ENCODE peak calls at places on chromosomes 3 and 15, in nine cellular contexts. V is GM04503; I is GM03348; O is dermis blood vessel endothelial cell; C is uterus; T is CD4-positive, CD25-positive, alpha-beta regulatory T cell; E is PC-9; L is activated CD8-positive, alpha-beta memory T cell treated with anti-CD3 and anti-CD28 coated beads for 4 hours; Z is KG1. N is an unnamed sample.

GRCh38 chr15:71186971-71187960 is 72.0 kb downstream of the THSD4 start:
- DNase-seq in V (no peak), I (no peak), O (no peak), C (no peak), T (no peak), E (no peak), L (no peak), Z (no peak), N (no peak)

GRCh38 chr3:23594066-23594465 is 211.7 kb upstream of the UBE2E1 start:
- DNase-seq in V (no peak), I (no peak), O (no peak), C (no peak), T (no peak), E (no peak), L (no peak), Z (no peak), N (no peak)

GRCh38 chr3:152400912-152401311 is 132.2 kb downstream of the MBNL1 start:
- DNase-seq in V (peak), I (peak), O (no peak), C (no peak), T (no peak), E (no peak), L (no peak), Z (no peak), N (no peak)

GRCh38 chr3:151035072-151035471 is 50.4 kb upstream of the MED12L start:
- DNase-seq in V (no peak), I (no peak), O (no peak), C (no peak), T (no peak), E (peak), L (no peak), Z (no peak), N (peak)

GRCh38 chr3:193869221-193870201 is 266.4 kb upstream of the HES1 start:
- DNase-seq in V (no peak), I (no peak), O (peak), C (no peak), T (peak), E (peak), L (no peak), Z (peak), N (peak)

GRCh38 chr15:78329625-78330024 is 10.5 kb upstream of the CRABP1 start:
- DNase-seq in V (no peak), I (no peak), O (peak), C (no peak), T (no peak), E (peak), L (no peak), Z (no peak), N (no peak)

GRCh38 chr3:138180375-138181029 is 5.8 kb upstream of the DBR1 start:
- DNase-seq in V (no peak), I (peak), O (peak), C (no peak), T (peak), E (no peak), L (no peak), Z (peak), N (peak)

GRCh38 chr15:70855764-70856163 is 1.8 kb upstream of the LARP6 start:
- DNase-seq in V (no peak), I (no peak), O (no peak), C (no peak), T (no peak), E (no peak), L (no peak), Z (no peak), N (no peak)

GRCh38 chr3:102265720-102266119 is 169.1 kb upstream of the ZPLD1 start:
- DNase-seq in V (no peak), I (no peak), O (no peak), C (no peak), T (no peak), E (no peak), L (no peak), Z (no peak), N (no peak)

GRCh38 chr15:80208758-80209734 is 43.0 kb downstream of the CTXND1 start:
- DNase-seq in V (no peak), I (no peak), O (no peak), C (no peak), T (no peak), E (no peak), L (no peak), Z (no peak), N (no peak)

GRCh38 chr15:45641374-45641778 is 6.5 kb downstream of the SQOR start:
- DNase-seq in V (peak), I (peak), O (peak), C (peak), T (no peak), E (peak), L (no peak), Z (no peak), N (no peak)

GRCh38 chr15:100284191-100284590 is 57.6 kb downstream of the ADAMTS17 start:
- DNase-seq in V (no peak), I (no peak), O (no peak), C (no peak), T (no peak), E (peak), L (no peak), Z (no peak), N (no peak)

GRCh38 chr3:50324351-50325144 is 2.0 kb upstream of the HYAL2 start:
- DNase-seq in V (no peak), I (peak), O (peak), C (peak), T (peak), E (peak), L (no peak), Z (peak), N (peak)

GRCh38 chr15:67820992-67821783 is 4.1 kb upstream of the SKOR1 start:
- DNase-seq in V (no peak), I (peak), O (peak), C (no peak), T (no peak), E (no peak), L (no peak), Z (no peak), N (no peak)

GRCh38 chr3:64884574-64884973 is 196.8 kb upstream of the ADAMTS9 start:
- DNase-seq in V (no peak), I (no peak), O (no peak), C (peak), T (no peak), E (no peak), L (no peak), Z (no peak), N (no peak)

GRCh38 chr15:100899601-100900000 is 19.6 kb upstream of the LRRK1 start:
- DNase-seq in V (no peak), I (no peak), O (peak), C (no peak), T (no peak), E (no peak), L (no peak), Z (no peak), N (no peak)

GRCh38 chr3:19526071-19526470 is 377.8 kb downstream of the KCNH8 start:
- DNase-seq in V (no peak), I (no peak), O (no peak), C (no peak), T (no peak), E (no peak), L (no peak), Z (no peak), N (no peak)

GRCh38 chr3:190644035-190644434 is 130.2 kb downstream of the IL1RAP start:
- DNase-seq in V (no peak), I (no peak), O (no peak), C (no peak), T (no peak), E (no peak), L (no peak), Z (no peak), N (no peak)

GRCh38 chr3:29282431-29283296 is 1.8 kb downstream of the RBMS3 start:
- DNase-seq in V (no peak), I (peak), O (peak), C (no peak), T (peak), E (no peak), L (no peak), Z (no peak), N (no peak)

GRCh38 chr3:151772825-151773480 is 39.2 kb downstream of the AADACL2 start:
- DNase-seq in V (no peak), I (no peak), O (no peak), C (no peak), T (no peak), E (no peak), L (no peak), Z (no peak), N (no peak)

GRCh38 chr3:157494581-157495281 is 8.5 kb downstream of the VEPH1 start:
- DNase-seq in V (no peak), I (no peak), O (no peak), C (no peak), T (no peak), E (no peak), L (no peak), Z (no peak), N (no peak)

GRCh38 chr3:10242182-10243065 is 5.8 kb upstream of the TATDN2 start:
- DNase-seq in V (no peak), I (peak), O (no peak), C (no peak), T (peak), E (no peak), L (peak), Z (peak), N (peak)

GRCh38 chr3:98900265-98901031 is 1.0 kb downstream of the DCBLD2 start:
- DNase-seq in V (no peak), I (no peak), O (no peak), C (no peak), T (peak), E (peak), L (no peak), Z (no peak), N (no peak)

GRCh38 chr3:66023254-66023653 is 15.5 kb downstream of the MAGI1 start:
- DNase-seq in V (no peak), I (no peak), O (no peak), C (no peak), T (no peak), E (no peak), L (no peak), Z (no peak), N (no peak)

GRCh38 chr3:108302570-108302969 is 6.2 kb downstream of the HHLA2 start:
- DNase-seq in V (no peak), I (no peak), O (no peak), C (no peak), T (no peak), E (no peak), L (no peak), Z (no peak), N (no peak)

GRCh38 chr3:190591080-190591479 is 77.2 kb downstream of the IL1RAP start:
- DNase-seq in V (no peak), I (no peak), O (no peak), C (no peak), T (no peak), E (no peak), L (no peak), Z (no peak), N (no peak)

GRCh38 chr3:50154476-50154839 is 666 bp upstream of the SEMA3F start:
- DNase-seq in V (no peak), I (no peak), O (peak), C (no peak), T (no peak), E (no peak), L (no peak), Z (no peak), N (no peak)

GRCh38 chr3:175082631-175083030 is 223.5 kb downstream of the NAALADL2 start:
- DNase-seq in V (no peak), I (no peak), O (no peak), C (no peak), T (no peak), E (no peak), L (no peak), Z (no peak), N (no peak)

GRCh38 chr15:78811825-78812183 is 540 bp upstream of the ADAMTS7 start:
- DNase-seq in V (no peak), I (no peak), O (no peak), C (no peak), T (no peak), E (no peak), L (no peak), Z (no peak), N (no peak)

GRCh38 chr3:59023612-59024011 is 26.2 kb downstream of the CFAP20DC start:
- DNase-seq in V (no peak), I (no peak), O (no peak), C (no peak), T (no peak), E (no peak), L (no peak), Z (no peak), N (no peak)

GRCh38 chr15:66748320-66748779 is 46.3 kb downstream of the SMAD6 start:
- DNase-seq in V (peak), I (peak), O (peak), C (no peak), T (no peak), E (peak), L (no peak), Z (no peak), N (no peak)

GRCh38 chr3:40086890-40087884 is 222.3 kb upstream of the EIF1B start:
- DNase-seq in V (peak), I (peak), O (no peak), C (no peak), T (no peak), E (no peak), L (no peak), Z (no peak), N (no peak)

GRCh38 chr3:150538324-150539208 is 7.7 kb downstream of the SERP1 start:
- DNase-seq in V (no peak), I (no peak), O (no peak), C (no peak), T (no peak), E (no peak), L (no peak), Z (no peak), N (no peak)

N was measured in Jurkat, Clone E6-1.